ENCODE peak calls at places on chromosomes 6 and 20, in five cellular contexts. O is SK-N-SH, X is HCT116, E is GM23338, G is GM12878. C is an unnamed sample. For H3K4me1, the result is how much of the 10 kb centered on the place peaks cover.

GRCh38 chr20:22425344-22426295 is 158.8 kb downstream of the FOXA2 start:
- DNase-seq in O (no peak), X (no peak), E (no peak), G (no peak), C (no peak)

GRCh38 chr20:59439243-59439642 is 138.8 kb downstream of the EDN3 start:
- DNase-seq in O (no peak), X (no peak), E (no peak), G (no peak), C (peak)

GRCh38 chr20:53786445-53787267 is 193.0 kb upstream of the ZNF217 start:
- DNase-seq in O (no peak), X (peak), E (no peak), G (no peak), C (no peak)

GRCh38 chr20:9330151-9330550 is 184.2 kb upstream of the LAMP5 start:
- DNase-seq in O (no peak), X (no peak), E (no peak), G (no peak), C (no peak)

GRCh38 chr20:56710577-56711465 is 81.7 kb downstream of the TFAP2C start:
- DNase-seq in O (no peak), X (peak), E (peak), G (no peak), C (no peak)

GRCh38 chr6:978937-979685 is 286.2 kb upstream of the EXOC2 start:
- DNase-seq in O (no peak), X (no peak), E (no peak), G (no peak), C (no peak)

GRCh38 chr20:46336735-46337134 is 28.4 kb upstream of the CDH22 start:
- DNase-seq in O (no peak), X (no peak), E (no peak), G (no peak), C (no peak)

GRCh38 chr20:38881806-38882440 is 44.3 kb upstream of the FAM83D start:
- DNase-seq in O (no peak), X (no peak), E (no peak), G (no peak), C (no peak)

GRCh38 chr6:45553730-45554344 is 176.1 kb upstream of the SUPT3H start:
- DNase-seq in O (no peak), X (no peak), E (no peak), G (no peak), C (no peak)

GRCh38 chr6:125747589-125748533 is 1.6 kb upstream of the HEY2 start:
- DNase-seq in O (peak), X (no peak), E (peak), G (no peak), C (peak)

GRCh38 chr6:1806935-1807334 is 197.2 kb downstream of the FOXC1 start:
- DNase-seq in O (no peak), X (no peak), E (no peak), G (no peak), C (no peak)

GRCh38 chr20:46814366-46815232 is 80.0 kb upstream of the EYA2 start:
- DNase-seq in O (no peak), X (peak), E (peak), G (no peak), C (no peak)

GRCh38 chr20:16299892-16300291 is 273.4 kb downstream of the KIF16B start:
- DNase-seq in O (no peak), X (no peak), E (no peak), G (no peak), C (no peak)

GRCh38 chr6:20202699-20203302 is 9.5 kb downstream of the MBOAT1 start:
- DNase-seq in O (no peak), X (no peak), E (no peak), G (no peak), C (no peak)

GRCh38 chr6:20208687-20209378 is 3.4 kb downstream of the MBOAT1 start:
- DNase-seq in O (no peak), X (no peak), E (no peak), G (no peak), C (no peak)

GRCh38 chr6:20207096-20207454 is 5.2 kb downstream of the MBOAT1 start:
- DNase-seq in O (no peak), X (no peak), E (no peak), G (no peak), C (no peak)

GRCh38 chr6:20203561-20204528 is 8.4 kb downstream of the MBOAT1 start:
- DNase-seq in O (no peak), X (no peak), E (no peak), G (no peak), C (no peak)

GRCh38 chr6:20205722-20206154 is 6.5 kb downstream of the MBOAT1 start:
- DNase-seq in O (no peak), X (no peak), E (no peak), G (no peak), C (no peak)
- H3K4me1 ChIP-seq in O (under half), X (under half), E (under half), G (under half), C (under half)

GRCh38 chr6:6587696-6588063 is 840 bp upstream of the LY86 start:
- DNase-seq in O (no peak), X (no peak), E (no peak), G (no peak), C (no peak)

GRCh38 chr6:6586671-6587526 is 1.6 kb upstream of the LY86 start:
- DNase-seq in O (no peak), X (no peak), E (no peak), G (peak), C (no peak)

GRCh38 chr6:6585003-6585311 is 3.6 kb upstream of the LY86 start:
- DNase-seq in O (no peak), X (no peak), E (no peak), G (no peak), C (no peak)

GRCh38 chr6:6584310-6585002 is 4.1 kb upstream of the LY86 start:
- DNase-seq in O (no peak), X (no peak), E (no peak), G (peak), C (no peak)

DNA sequence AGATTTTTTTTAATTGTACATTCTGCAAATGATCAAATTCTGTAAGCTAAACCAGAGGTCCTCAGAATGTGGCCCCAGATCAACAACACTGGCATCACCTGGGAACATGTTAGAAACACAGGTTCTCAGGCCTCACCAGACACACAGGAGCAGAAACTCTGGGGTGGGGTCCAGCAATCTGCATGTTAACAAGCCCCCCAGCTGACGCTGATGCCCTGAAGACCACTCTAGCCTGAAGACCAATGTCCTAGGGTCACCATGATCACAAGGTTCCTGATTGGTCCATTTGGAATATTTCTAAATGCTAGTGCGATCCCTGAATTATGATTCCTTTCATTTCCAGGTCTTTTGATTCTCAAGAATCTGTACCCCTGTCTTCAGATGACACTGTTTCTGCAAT is 2.4 kb upstream of the LY86 start:
- DNase-seq in O (no peak), X (no peak), E (no peak), G (no peak), C (no peak)
- H3K4me3 ChIP-seq in O (no peak), X (no peak), E (no peak), G (peak), C (no peak)

DNA sequence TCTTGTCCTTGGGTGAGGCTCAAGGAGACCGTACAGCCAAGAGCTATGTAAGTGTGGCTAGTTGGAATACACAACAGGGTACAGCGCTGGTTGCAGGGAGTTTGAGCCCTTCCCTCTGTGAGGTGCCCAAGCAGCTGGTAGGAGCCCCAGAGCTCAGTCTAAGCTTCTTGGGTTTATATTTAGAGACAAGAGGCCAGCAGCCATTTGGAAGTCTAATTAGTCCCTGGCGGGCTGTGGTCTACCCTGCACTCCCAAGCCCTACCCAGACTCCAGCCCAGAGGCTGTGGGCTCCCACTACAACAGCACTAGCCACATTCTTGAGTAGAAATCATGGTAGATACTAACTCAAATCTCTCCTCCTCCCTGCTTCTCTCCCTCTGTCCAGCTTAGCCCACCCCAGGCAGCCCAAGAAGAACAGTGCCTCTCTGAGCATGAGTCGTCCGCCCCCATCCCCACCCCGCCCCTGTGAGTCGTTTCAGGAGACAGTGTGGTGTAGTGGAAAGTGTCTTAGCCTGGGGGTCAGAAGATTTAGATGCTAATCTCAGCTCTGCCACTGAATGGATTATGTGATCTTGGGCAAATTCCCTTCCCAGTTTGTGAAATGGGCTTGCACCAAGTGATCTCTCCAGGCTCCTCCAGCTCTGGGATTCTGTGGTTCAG is 37.8 kb downstream of the EIF2S2 start:
- DNase-seq in O (no peak), X (no peak), E (no peak), G (no peak), C (peak)
- TF ChIP-seq POLR2AphosphoS5 in O (no peak), X (no peak), E (no peak), G (no peak), C (no peak)

DNA sequence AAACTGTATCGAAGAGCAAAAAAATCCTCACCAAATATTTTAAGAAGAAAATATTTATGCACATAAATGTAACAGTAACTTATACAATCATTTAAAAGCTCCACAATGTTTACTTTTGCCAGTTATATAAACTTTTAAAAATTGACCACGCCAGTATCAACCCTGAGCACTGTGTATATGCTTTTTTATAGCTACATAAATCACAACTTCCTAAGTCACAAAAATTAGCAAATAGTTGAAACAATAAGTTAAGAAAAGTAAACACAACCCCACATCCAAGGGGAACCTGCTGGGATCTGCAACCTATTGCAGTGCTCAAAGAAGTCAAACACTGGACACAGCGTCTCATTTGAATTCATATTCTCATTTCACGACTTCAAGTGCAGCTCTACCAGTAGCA is 89.8 kb upstream of the DST start:
- DNase-seq in O (no peak), X (no peak), E (no peak), G (no peak), C (no peak)
- H3K4me1 ChIP-seq in O (under half), X (half or more), E (under half), G (under half), C (under half)

GRCh38 chr6:35312076-35312762 is 14.6 kb downstream of the DEF6 start:
- DNase-seq in O (no peak), X (no peak), E (no peak), G (no peak), C (no peak)

GRCh38 chr6:35312763-35313125 is 15.1 kb downstream of the DEF6 start:
- DNase-seq in O (no peak), X (no peak), E (no peak), G (no peak), C (no peak)

GRCh38 chr6:35309611-35310264 is 12.1 kb downstream of the DEF6 start:
- DNase-seq in O (no peak), X (no peak), E (no peak), G (no peak), C (peak)

GRCh38 chr6:35311390-35312075 is 13.9 kb downstream of the DEF6 start:
- DNase-seq in O (no peak), X (no peak), E (no peak), G (no peak), C (no peak)

DNA sequence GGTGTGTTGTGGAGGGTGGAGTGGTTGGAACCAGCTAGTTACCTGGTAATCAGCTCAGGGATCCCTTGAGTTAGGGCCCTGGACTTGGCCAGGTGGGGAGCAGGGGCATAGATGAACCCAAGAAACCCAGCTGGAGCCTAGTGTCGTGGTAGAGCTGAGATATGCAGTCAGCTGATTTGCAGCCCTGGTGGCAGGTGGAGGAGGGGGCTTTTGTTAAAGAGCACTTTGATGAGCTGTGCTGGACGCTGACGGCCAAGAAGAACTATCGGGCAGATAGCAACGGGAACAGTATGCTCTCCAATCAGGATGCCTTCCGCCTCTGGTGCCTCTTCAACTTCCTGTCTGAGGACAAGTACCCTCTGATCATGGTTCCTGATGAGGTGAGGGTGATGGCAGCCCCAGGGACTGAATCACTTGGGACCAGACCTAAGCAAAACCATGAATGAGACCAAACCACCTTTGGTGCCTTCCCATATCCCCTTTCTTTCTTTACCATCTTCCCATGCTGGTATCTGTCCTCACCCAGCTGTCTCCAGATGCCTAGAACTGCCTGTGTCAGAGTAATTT is 12.7 kb downstream of the DEF6 start:
- DNase-seq in O (no peak), X (no peak), E (no peak), G (no peak), C (no peak)
- H3K4me3 ChIP-seq in O (no peak), X (no peak), E (no peak), G (no peak), C (no peak)

GRCh38 chr6:21874372-21874771 is 280.8 kb downstream of the SOX4 start:
- DNase-seq in O (no peak), X (no peak), E (no peak), G (no peak), C (no peak)

GRCh38 chr6:21873562-21873961 is 280.0 kb downstream of the SOX4 start:
- DNase-seq in O (no peak), X (no peak), E (no peak), G (no peak), C (peak)

GRCh38 chr6:21870071-21870729 is 276.6 kb downstream of the SOX4 start:
- DNase-seq in O (no peak), X (no peak), E (no peak), G (no peak), C (no peak)

GRCh38 chr6:21869085-21869771 is 275.7 kb downstream of the SOX4 start:
- DNase-seq in O (no peak), X (no peak), E (no peak), G (no peak), C (no peak)

DNA sequence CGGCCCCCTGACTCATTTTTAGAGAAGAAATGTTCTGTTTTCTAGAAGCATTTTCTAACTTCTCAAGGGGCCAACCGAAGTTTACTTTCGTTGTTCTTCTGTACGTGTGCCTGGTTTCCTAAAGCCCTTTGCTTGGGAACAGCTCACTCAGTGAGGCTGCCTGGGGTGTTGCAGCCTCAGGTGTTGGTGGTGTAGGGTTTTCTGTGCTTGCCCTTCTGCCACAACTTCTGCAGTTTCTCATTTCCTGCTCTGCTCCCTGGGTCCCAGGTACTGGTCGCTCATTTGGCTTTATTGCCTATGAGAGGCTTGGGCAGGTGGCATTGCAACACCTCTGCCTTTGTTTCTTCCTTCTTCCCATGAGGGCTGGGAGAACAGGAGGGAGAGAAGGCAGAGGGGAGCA is 278.3 kb downstream of the SOX4 start:
- DNase-seq in O (no peak), X (no peak), E (peak), G (no peak), C (no peak)
- TF ChIP-seq POLR2AphosphoS5 in O (no peak), X (no peak), E (no peak), G (no peak), C (no peak)